ENCODE peak calls at places on chromosomes 13 and 19, in eight cellular contexts. One of them, this sample, is unnamed.

GRCh38 chr19:43532571-43532961 is 422 bp upstream of the ZNF575 start:
- DNase-seq in Peyer's patch: no peak
- DNase-seq in MM.1S: peak; percentile 82
- DNase-seq in HFF-Myc: no peak
- DNase-seq in upper lobe of left lung: peak; percentile 69
- DNase-seq in CD8-positive, alpha-beta memory T cell: no peak
- DNase-seq in stomach: peak; percentile 73
- DNase-seq in AG09309: no peak
- DNase-seq in this sample: no peak

GRCh38 chr19:8806661-8807060 is 25.4 kb downstream of the ZNF558 start:
- DNase-seq in stomach: no peak
- DNase-seq in HFF-Myc: no peak
- DNase-seq in upper lobe of left lung: no peak
- DNase-seq in Peyer's patch: no peak
- DNase-seq in CD8-positive, alpha-beta memory T cell: no peak
- DNase-seq in AG09309: no peak
- DNase-seq in MM.1S: no peak
- DNase-seq in this sample: no peak

GRCh38 chr13:94198666-94199065 is 280.8 kb downstream of the DCT start:
- DNase-seq in upper lobe of left lung: no peak
- DNase-seq in AG09309: no peak
- DNase-seq in HFF-Myc: no peak
- DNase-seq in stomach: no peak
- DNase-seq in MM.1S: no peak
- DNase-seq in CD8-positive, alpha-beta memory T cell: no peak
- DNase-seq in Peyer's patch: no peak
- DNase-seq in this sample: no peak

GRCh38 chr13:79621902-79622301 is 140.9 kb downstream of the NDFIP2 start:
- DNase-seq in MM.1S: peak; percentile 12
- DNase-seq in CD8-positive, alpha-beta memory T cell: no peak
- DNase-seq in AG09309: no peak
- DNase-seq in Peyer's patch: no peak
- DNase-seq in HFF-Myc: no peak
- DNase-seq in upper lobe of left lung: no peak
- DNase-seq in stomach: no peak
- DNase-seq in this sample: no peak

GRCh38 chr13:35930665-35931631 is 200.2 kb downstream of the DCLK1 start:
- DNase-seq in stomach: no peak
- DNase-seq in AG09309: no peak
- DNase-seq in MM.1S: peak; percentile 76
- DNase-seq in upper lobe of left lung: no peak
- DNase-seq in Peyer's patch: no peak
- DNase-seq in CD8-positive, alpha-beta memory T cell: no peak
- DNase-seq in HFF-Myc: no peak
- DNase-seq in this sample: no peak

GRCh38 chr13:108561152-108561551 is 68.3 kb upstream of the MYO16 start:
- DNase-seq in MM.1S: no peak
- DNase-seq in AG09309: no peak
- DNase-seq in CD8-positive, alpha-beta memory T cell: no peak
- DNase-seq in HFF-Myc: no peak
- DNase-seq in upper lobe of left lung: no peak
- DNase-seq in Peyer's patch: no peak
- DNase-seq in stomach: no peak
- DNase-seq in this sample: no peak

GRCh38 chr19:14375055-14375581 is 6.1 kb upstream of the ADGRE5 start:
- DNase-seq in stomach: peak; percentile 52
- DNase-seq in MM.1S: no peak
- DNase-seq in AG09309: no peak
- DNase-seq in HFF-Myc: no peak
- DNase-seq in upper lobe of left lung: peak; percentile 80
- DNase-seq in CD8-positive, alpha-beta memory T cell: peak; percentile 77
- DNase-seq in Peyer's patch: peak; percentile 95
- DNase-seq in this sample: no peak

GRCh38 chr13:44801990-44802389 is 187.3 kb downstream of the NUFIP1 start:
- DNase-seq in HFF-Myc: peak; percentile 82
- DNase-seq in AG09309: peak; percentile 27
- DNase-seq in Peyer's patch: no peak
- DNase-seq in upper lobe of left lung: peak; percentile 41
- DNase-seq in CD8-positive, alpha-beta memory T cell: no peak
- DNase-seq in MM.1S: no peak
- DNase-seq in stomach: peak; percentile 45
- DNase-seq in this sample: no peak

GRCh38 chr19:42528354-42529247 is at the start of gene CEACAM1:
- DNase-seq in HFF-Myc: no peak
- DNase-seq in stomach: peak; percentile 79
- DNase-seq in upper lobe of left lung: peak; percentile 80
- DNase-seq in CD8-positive, alpha-beta memory T cell: no peak
- DNase-seq in Peyer's patch: peak; percentile 92
- DNase-seq in MM.1S: peak; percentile 60
- DNase-seq in AG09309: no peak
- DNase-seq in this sample: peak; percentile 25

GRCh38 chr19:10817291-10818038 is 18.5 kb downstream of the TMED1 start:
- DNase-seq in MM.1S: no peak
- DNase-seq in upper lobe of left lung: no peak
- DNase-seq in AG09309: peak; percentile 94
- DNase-seq in CD8-positive, alpha-beta memory T cell: no peak
- DNase-seq in Peyer's patch: peak; percentile 67
- DNase-seq in HFF-Myc: peak; percentile 96
- DNase-seq in stomach: peak; percentile 33
- DNase-seq in this sample: no peak

GRCh38 chr13:46667687-46668281 is 114.8 kb downstream of the LRCH1 start:
- DNase-seq in upper lobe of left lung: no peak
- DNase-seq in AG09309: no peak
- DNase-seq in MM.1S: peak; percentile 93
- DNase-seq in Peyer's patch: no peak
- DNase-seq in CD8-positive, alpha-beta memory T cell: no peak
- DNase-seq in stomach: no peak
- DNase-seq in HFF-Myc: no peak
- DNase-seq in this sample: no peak
- H3K4me3 ChIP-seq in upper lobe of left lung: no peak overlapping the region
- H3K4me3 ChIP-seq in AG09309: peak overlapping the region; percentile 25
- H3K4me3 ChIP-seq in MM.1S: peak overlapping the region; percentile 61
- H3K4me3 ChIP-seq in Peyer's patch: no peak overlapping the region
- H3K4me3 ChIP-seq in CD8-positive, alpha-beta memory T cell: peak overlapping the region; percentile 44
- H3K4me3 ChIP-seq in stomach: peak overlapping the region; percentile 0
- H3K4me3 ChIP-seq in HFF-Myc: no peak overlapping the region
- H3K4me3 ChIP-seq in this sample: no peak overlapping the region

DNA sequence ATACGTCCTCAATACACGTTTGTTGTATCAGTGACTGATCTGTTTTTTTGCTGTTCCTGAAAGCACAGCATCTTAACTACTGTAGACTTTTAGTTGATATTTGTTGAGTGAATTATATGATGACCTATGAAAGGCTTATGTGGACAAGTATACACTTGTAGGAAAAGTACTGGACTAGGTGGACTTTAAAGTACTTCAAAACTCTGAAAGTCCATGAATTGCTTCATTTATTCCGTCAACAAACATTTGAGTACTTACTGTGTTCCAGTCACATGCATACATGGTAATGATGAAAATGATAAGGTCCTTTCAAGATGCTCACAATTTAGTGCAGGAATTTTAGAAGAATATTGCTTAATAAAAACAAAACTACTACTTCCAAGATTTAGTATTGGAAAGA is 3.1 kb downstream of the WDFY2 start:
- DNase-seq in CD8-positive, alpha-beta memory T cell: no peak
- DNase-seq in HFF-Myc: no peak
- DNase-seq in Peyer's patch: no peak
- DNase-seq in upper lobe of left lung: no peak
- DNase-seq in AG09309: no peak
- DNase-seq in MM.1S: no peak
- DNase-seq in stomach: no peak
- DNase-seq in this sample: no peak
- H3K4me3 ChIP-seq in CD8-positive, alpha-beta memory T cell: no peak overlapping the region
- H3K4me3 ChIP-seq in HFF-Myc: no peak overlapping the region
- H3K4me3 ChIP-seq in Peyer's patch: no peak overlapping the region
- H3K4me3 ChIP-seq in upper lobe of left lung: no peak overlapping the region
- H3K4me3 ChIP-seq in AG09309: no peak overlapping the region
- H3K4me3 ChIP-seq in MM.1S: no peak overlapping the region
- H3K4me3 ChIP-seq in stomach: no peak overlapping the region
- H3K4me3 ChIP-seq in this sample: no peak overlapping the region

GRCh38 chr19:790971-791604 is 6.2 kb upstream of the PTBP1 start:
- DNase-seq in stomach: no peak
- DNase-seq in MM.1S: no peak
- DNase-seq in AG09309: no peak
- DNase-seq in HFF-Myc: no peak
- DNase-seq in upper lobe of left lung: no peak
- DNase-seq in CD8-positive, alpha-beta memory T cell: no peak
- DNase-seq in Peyer's patch: no peak
- DNase-seq in this sample: no peak

GRCh38 chr19:789473-790052 is 7.7 kb upstream of the PTBP1 start:
- DNase-seq in Peyer's patch: no peak
- DNase-seq in CD8-positive, alpha-beta memory T cell: no peak
- DNase-seq in AG09309: no peak
- DNase-seq in HFF-Myc: no peak
- DNase-seq in upper lobe of left lung: no peak
- DNase-seq in MM.1S: no peak
- DNase-seq in stomach: no peak
- DNase-seq in this sample: no peak

GRCh38 chr19:787551-787950 is 9.7 kb upstream of the PTBP1 start:
- DNase-seq in Peyer's patch: no peak
- DNase-seq in upper lobe of left lung: no peak
- DNase-seq in CD8-positive, alpha-beta memory T cell: no peak
- DNase-seq in MM.1S: no peak
- DNase-seq in stomach: no peak
- DNase-seq in AG09309: no peak
- DNase-seq in HFF-Myc: no peak
- DNase-seq in this sample: no peak

GRCh38 chr19:791605-792360 is 5.5 kb upstream of the PTBP1 start:
- DNase-seq in upper lobe of left lung: no peak
- DNase-seq in MM.1S: no peak
- DNase-seq in Peyer's patch: no peak
- DNase-seq in AG09309: no peak
- DNase-seq in CD8-positive, alpha-beta memory T cell: no peak
- DNase-seq in HFF-Myc: no peak
- DNase-seq in stomach: no peak
- DNase-seq in this sample: no peak

DNA sequence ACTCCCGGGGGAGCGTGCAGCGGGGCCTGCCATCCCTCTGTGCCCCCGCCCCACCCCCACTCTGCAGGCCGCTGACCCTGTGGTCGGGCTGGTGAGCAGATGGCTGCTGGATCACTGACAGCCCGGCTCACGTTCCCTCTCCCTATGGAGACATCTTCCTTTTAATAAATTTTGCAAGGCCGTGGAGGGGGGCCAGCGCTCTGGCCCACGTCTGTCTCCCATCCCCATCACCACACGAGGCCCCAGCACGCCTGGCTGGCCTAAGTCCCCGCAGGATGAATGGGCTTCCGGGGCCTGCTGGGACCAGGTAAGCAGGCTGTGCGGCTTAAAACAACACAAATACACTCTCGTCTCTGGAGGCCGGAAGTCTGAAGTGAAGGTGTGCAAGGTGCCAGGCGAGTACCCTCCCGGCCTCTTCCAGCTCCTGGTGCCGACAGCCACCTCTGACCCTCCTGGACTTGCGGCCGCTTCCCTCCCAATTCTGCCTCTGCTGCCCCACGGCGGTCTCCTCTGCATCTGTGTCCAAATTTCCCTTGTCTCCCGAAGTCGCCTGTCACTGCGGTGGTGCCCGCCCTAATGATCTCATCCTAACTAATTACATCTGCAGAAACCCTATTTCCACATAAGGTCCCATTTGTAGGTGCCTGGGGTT is 8.3 kb upstream of the PTBP1 start:
- DNase-seq in upper lobe of left lung: no peak
- DNase-seq in stomach: no peak
- DNase-seq in CD8-positive, alpha-beta memory T cell: no peak
- DNase-seq in MM.1S: no peak
- DNase-seq in Peyer's patch: no peak
- DNase-seq in HFF-Myc: no peak
- DNase-seq in AG09309: no peak
- DNase-seq in this sample: no peak
- H3K4me3 ChIP-seq in upper lobe of left lung: no peak overlapping the region
- H3K4me3 ChIP-seq in stomach: no peak overlapping the region
- H3K4me3 ChIP-seq in CD8-positive, alpha-beta memory T cell: no peak overlapping the region
- H3K4me3 ChIP-seq in MM.1S: no peak overlapping the region
- H3K4me3 ChIP-seq in Peyer's patch: no peak overlapping the region
- H3K4me3 ChIP-seq in HFF-Myc: no peak overlapping the region
- H3K4me3 ChIP-seq in AG09309: no peak overlapping the region
- H3K4me3 ChIP-seq in this sample: no peak overlapping the region

GRCh38 chr19:54388803-54389144 is 24.0 kb upstream of the LAIR1 start:
- DNase-seq in AG09309: no peak
- DNase-seq in HFF-Myc: no peak
- DNase-seq in stomach: no peak
- DNase-seq in CD8-positive, alpha-beta memory T cell: no peak
- DNase-seq in MM.1S: no peak
- DNase-seq in upper lobe of left lung: no peak
- DNase-seq in Peyer's patch: no peak
- DNase-seq in this sample: no peak

GRCh38 chr19:54390942-54391577 is 24.2 kb upstream of the TTYH1 start:
- DNase-seq in HFF-Myc: peak; percentile 38
- DNase-seq in Peyer's patch: peak; percentile 78
- DNase-seq in MM.1S: peak; percentile 64
- DNase-seq in upper lobe of left lung: peak; percentile 29
- DNase-seq in CD8-positive, alpha-beta memory T cell: peak; percentile 58
- DNase-seq in AG09309: peak; percentile 25
- DNase-seq in stomach: peak; percentile 39
- DNase-seq in this sample: peak; percentile 88

GRCh38 chr19:54389556-54389955 is 24.8 kb upstream of the LAIR1 start:
- DNase-seq in HFF-Myc: no peak
- DNase-seq in Peyer's patch: no peak
- DNase-seq in stomach: no peak
- DNase-seq in upper lobe of left lung: no peak
- DNase-seq in MM.1S: no peak
- DNase-seq in CD8-positive, alpha-beta memory T cell: no peak
- DNase-seq in AG09309: no peak
- DNase-seq in this sample: no peak

GRCh38 chr19:54391589-54392061 is 23.6 kb upstream of the TTYH1 start:
- DNase-seq in CD8-positive, alpha-beta memory T cell: no peak
- DNase-seq in Peyer's patch: no peak
- DNase-seq in stomach: no peak
- DNase-seq in upper lobe of left lung: no peak
- DNase-seq in HFF-Myc: no peak
- DNase-seq in AG09309: no peak
- DNase-seq in MM.1S: no peak
- DNase-seq in this sample: no peak

DNA sequence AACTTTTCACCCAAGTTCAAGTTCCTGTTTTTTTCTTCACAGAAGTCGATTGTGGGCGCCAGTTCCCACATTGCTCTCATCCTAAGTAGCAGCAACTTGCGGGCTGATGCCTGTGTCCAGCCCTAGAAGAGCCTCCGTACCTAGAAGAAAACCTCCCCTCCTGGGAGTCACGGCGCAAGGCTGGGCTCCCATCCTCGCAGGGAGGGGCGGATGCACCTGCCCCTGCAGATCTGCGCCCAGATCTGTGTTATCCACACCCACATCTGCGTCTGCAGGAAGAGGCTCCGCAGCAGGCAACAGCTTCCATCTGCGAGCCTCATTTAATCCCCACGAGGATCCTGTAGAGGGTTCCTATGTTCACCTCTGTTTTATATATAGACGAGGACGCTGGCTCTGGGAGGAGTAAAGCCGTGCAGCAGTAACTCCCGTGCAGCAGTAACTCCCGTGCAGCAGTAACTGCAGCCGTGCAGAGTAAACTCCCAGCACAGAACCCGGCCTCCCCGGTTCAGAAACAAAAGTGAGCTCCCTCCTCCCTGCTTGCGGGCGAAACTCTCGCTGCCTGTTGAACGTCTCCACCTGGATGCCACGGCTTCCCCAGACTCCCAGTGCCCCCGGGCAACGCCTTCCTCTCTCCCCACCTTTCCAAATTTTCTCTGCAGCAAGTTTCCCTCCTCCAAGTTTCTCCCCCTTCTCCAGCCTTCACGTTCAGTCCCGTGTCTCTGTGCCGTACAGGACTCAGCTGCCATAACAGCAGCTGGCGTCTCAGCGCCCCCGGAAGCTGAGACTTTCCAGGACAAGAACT is 23.5 kb upstream of the LAIR1 start:
- DNase-seq in HFF-Myc: no peak
- DNase-seq in AG09309: no peak
- DNase-seq in upper lobe of left lung: peak; percentile 62
- DNase-seq in Peyer's patch: peak; percentile 63
- DNase-seq in MM.1S: peak; percentile 89
- DNase-seq in CD8-positive, alpha-beta memory T cell: peak; percentile 35
- DNase-seq in stomach: no peak
- DNase-seq in this sample: peak; percentile 95
- H3K4me3 ChIP-seq in HFF-Myc: no peak overlapping the region
- H3K4me3 ChIP-seq in AG09309: no peak overlapping the region
- H3K4me3 ChIP-seq in upper lobe of left lung: peak overlapping the region; percentile 23
- H3K4me3 ChIP-seq in Peyer's patch: peak overlapping the region; percentile 28
- H3K4me3 ChIP-seq in MM.1S: peak overlapping the region; percentile 60
- H3K4me3 ChIP-seq in CD8-positive, alpha-beta memory T cell: peak overlapping the region; percentile 82
- H3K4me3 ChIP-seq in stomach: peak overlapping the region; percentile 15
- H3K4me3 ChIP-seq in this sample: peak overlapping the region; percentile 62

This sample was measured in Jurkat, Clone E6-1.